ENCODE peak calls at places on chromosomes 6 and 20, in six cellular contexts. M is uterus, C is OCI-LY7, V is heart right ventricle, R is A549, U is H9. S is an unnamed sample. For H3K9me3, the result is how much of the 10 kb centered on the place peaks cover.

GRCh38 chr6:14734416-14735340 is 511.2 kb upstream of the JARID2 start:
- DNase-seq in C (peak), R (no peak), M (no peak), U (no peak), V (no peak), S (no peak)

GRCh38 chr6:157763129-157763893 is 59.7 kb upstream of the SNX9 start:
- DNase-seq in U (peak), C (no peak), V (peak), R (peak), M (peak), S (peak)

GRCh38 chr6:24054388-24054787 is 71.6 kb upstream of the NRSN1 start:
- DNase-seq in U (no peak), M (no peak), V (no peak), R (no peak), C (no peak), S (no peak)

GRCh38 chr6:8000080-8001035 is 63.8 kb downstream of the BLOC1S5 start:
- DNase-seq in C (no peak), M (no peak), R (no peak), V (no peak), U (no peak), S (no peak)

GRCh38 chr6:48101277-48101676 is 9.7 kb downstream of the PTCHD4 start:
- DNase-seq in R (no peak), U (no peak), V (no peak), M (no peak), C (no peak), S (no peak)

GRCh38 chr20:23393999-23394775 is 27.1 kb downstream of the NAPB start:
- DNase-seq in U (no peak), M (no peak), V (no peak), C (no peak), R (no peak), S (no peak)

GRCh38 chr6:31597006-31597405 is 4.2 kb upstream of the NCR3 start:
- DNase-seq in C (peak), R (peak), M (no peak), U (no peak), V (no peak), S (no peak)

GRCh38 chr6:28657367-28657755 is 131.7 kb downstream of the GPX5 start:
- DNase-seq in V (no peak), U (no peak), C (no peak), M (no peak), R (no peak), S (no peak)

GRCh38 chr20:47113362-47114118 is 218.9 kb downstream of the EYA2 start:
- DNase-seq in C (no peak), M (no peak), V (no peak), R (no peak), U (no peak), S (no peak)

GRCh38 chr20:56781108-56781739 is 152.1 kb downstream of the TFAP2C start:
- DNase-seq in U (no peak), C (no peak), M (no peak), V (no peak), R (no peak), S (peak)

GRCh38 chr20:39181490-39181889 is 219.3 kb downstream of the DHX35 start:
- DNase-seq in R (no peak), V (no peak), U (no peak), C (no peak), M (no peak), S (no peak)

GRCh38 chr6:30543824-30544223 is 12.5 kb downstream of the GNL1 start:
- DNase-seq in R (no peak), C (no peak), V (no peak), U (no peak), M (no peak), S (no peak)

GRCh38 chr6:100353276-100354015 is 111.3 kb downstream of the SIM1 start:
- DNase-seq in M (no peak), R (no peak), C (no peak), U (no peak), V (no peak), S (no peak)

GRCh38 chr6:7765575-7766325 is 39.9 kb downstream of the BMP6 start:
- DNase-seq in V (no peak), R (no peak), M (no peak), U (no peak), C (no peak), S (no peak)

GRCh38 chr6:26125015-26125690 is 37.9 kb downstream of the HFE start:
- DNase-seq in C (peak), U (no peak), M (peak), R (no peak), V (no peak), S (no peak)

GRCh38 chr6:90369024-90369519 is 72.4 kb upstream of the BACH2 start:
- DNase-seq in V (no peak), R (peak), U (peak), M (peak), C (no peak), S (peak)

GRCh38 chr6:43856005-43856765 is 86.2 kb downstream of the VEGFA start:
- DNase-seq in U (peak), V (peak), R (peak), M (no peak), C (no peak), S (peak)

GRCh38 chr6:40387127-40387870 is 199.9 kb downstream of the LRFN2 start:
- DNase-seq in V (no peak), U (no peak), C (no peak), R (no peak), M (no peak), S (no peak)

GRCh38 chr6:52138284-52138683 is 47.9 kb upstream of the IL17A start:
- DNase-seq in R (no peak), M (no peak), U (no peak), V (no peak), C (no peak), S (no peak)

GRCh38 chr20:17941826-17942196 is 26.8 kb downstream of the SNX5 start:
- DNase-seq in V (no peak), M (no peak), C (no peak), R (no peak), U (no peak), S (no peak)

GRCh38 chr6:65126667-65127066 is 580.4 kb downstream of the EYS start:
- DNase-seq in C (no peak), R (no peak), U (no peak), V (no peak), M (no peak), S (no peak)

GRCh38 chr6:83231146-83231545 is 38.0 kb downstream of the RWDD2A start:
- DNase-seq in C (no peak), R (no peak), V (no peak), U (no peak), M (no peak), S (no peak)

GRCh38 chr6:42420741-42421140 is 31.0 kb downstream of the TRERF1 start:
- DNase-seq in R (no peak), M (no peak), V (no peak), C (no peak), U (no peak), S (no peak)

GRCh38 chr6:149855741-149856140 is 8.4 kb downstream of the LRP11 start:
- DNase-seq in V (no peak), M (no peak), C (no peak), R (no peak), U (no peak), S (no peak)

GRCh38 chr6:165805067-165805525 is 142.1 kb upstream of the PDE10A start:
- DNase-seq in M (no peak), R (no peak), C (no peak), V (no peak), U (no peak), S (no peak)

GRCh38 chr6:162055365-162055764 is 672.2 kb downstream of the PRKN start:
- DNase-seq in V (no peak), C (no peak), U (peak), M (no peak), R (no peak), S (no peak)

GRCh38 chr6:156107514-156108150 is 652.0 kb upstream of the NOX3 start:
- DNase-seq in R (no peak), V (no peak), C (no peak), M (no peak), U (no peak), S (no peak)

GRCh38 chr20:52060794-52061714 is 130.5 kb downstream of the ZFP64 start:
- DNase-seq in C (no peak), V (no peak), M (no peak), R (peak), U (peak), S (no peak)

GRCh38 chr6:27562027-27562410 is 89.1 kb upstream of the ZNF184 start:
- DNase-seq in U (no peak), C (no peak), V (no peak), M (no peak), R (no peak), S (no peak)

GRCh38 chr6:32886674-32887383 is 32.8 kb downstream of the PSMB9 start:
- DNase-seq in U (no peak), V (peak), M (peak), C (no peak), R (no peak), S (peak)

GRCh38 chr6:38012573-38012972 is 193.0 kb downstream of the ZFAND3 start:
- DNase-seq in R (peak), M (no peak), C (peak), V (no peak), U (no peak), S (no peak)
- TF ChIP-seq CTCF in R (peak), M (peak), C (peak), V (peak), U (peak), S (peak)

GRCh38 chr6:19303381-19303780 is 533.8 kb upstream of the ID4 start:
- DNase-seq in R (no peak), V (no peak), C (no peak), M (no peak), U (no peak), S (no peak)
- H3K9me3 ChIP-seq in R (under half), V (under half), C (under half), M (under half), U (under half), S (under half)

GRCh38 chr6:123208111-123208510 is 212.1 kb downstream of the CLVS2 start:
- DNase-seq in U (no peak), M (no peak), R (no peak), V (no peak), C (no peak), S (no peak)
- TF ChIP-seq CTCF in U (no peak), M (no peak), R (no peak), V (no peak), C (no peak), S (no peak)

GRCh38 chr20:16477632-16478031 is 95.6 kb downstream of the KIF16B start:
- DNase-seq in U (no peak), M (no peak), V (no peak), C (no peak), R (no peak), S (no peak)
- H3K9me3 ChIP-seq in U (under half), M (under half), V (under half), C (under half), R (under half), S (under half)

S was measured in psoas muscle.